ENCODE peak calls at places on chromosomes 13 and 19, in nine cellular contexts. H is Peyer's patch, Q is transverse colon, U is ascending aorta, M is gastrocnemius medialis, V is body of pancreas, O is SK-N-SH, N is kidney, Y is heart right ventricle. C is an unnamed sample. For H3K4me1, the result is how much of the 10 kb centered on the place peaks cover.

GRCh38 chr13:106484755-106485193 is 50.7 kb downstream of the EFNB2 start:
- DNase-seq in O (no peak), Y (no peak), H (no peak), Q (no peak), U (no peak), N (no peak), M (no peak), V (no peak), C (no peak)

GRCh38 chr19:1747285-1748114 is 5.8 kb upstream of the ONECUT3 start:
- DNase-seq in Q (no peak), Y (no peak), V (peak), U (no peak), M (no peak), H (no peak), O (no peak), N (peak), C (no peak)

GRCh38 chr13:30153871-30154426 is 153.4 kb downstream of the KATNAL1 start:
- DNase-seq in Q (no peak), U (no peak), H (peak), V (no peak), M (no peak), O (no peak), N (no peak), Y (no peak), C (no peak)

GRCh38 chr19:35379992-35380391 is 9.1 kb downstream of the GPR42 start:
- DNase-seq in U (no peak), M (no peak), O (no peak), Q (no peak), H (no peak), Y (no peak), N (no peak), V (no peak), C (no peak)

GRCh38 chr13:63636231-63636993 is 2220.8 kb upstream of the PCDH20 start:
- DNase-seq in O (no peak), Q (no peak), Y (no peak), V (peak), M (no peak), U (no peak), H (no peak), N (no peak), C (no peak)

GRCh38 chr19:10517760-10518443 is 655 bp upstream of the S1PR5 start:
- DNase-seq in M (no peak), N (peak), U (no peak), V (peak), H (no peak), Y (peak), O (peak), Q (no peak), C (no peak)

GRCh38 chr13:52454459-52454824 is 836 bp upstream of the CKAP2 start:
- DNase-seq in Y (no peak), Q (peak), V (peak), N (no peak), U (no peak), O (peak), M (no peak), H (no peak), C (peak)

GRCh38 chr19:13637664-13638063 is 126.7 kb upstream of the MRI1 start:
- DNase-seq in U (no peak), H (no peak), N (no peak), Y (no peak), M (no peak), Q (no peak), O (no peak), V (no peak), C (no peak)

GRCh38 chr19:38655148-38655824 is 7.8 kb downstream of the ACTN4 start:
- DNase-seq in Y (no peak), H (no peak), Q (no peak), M (no peak), U (no peak), O (no peak), N (no peak), V (no peak), C (no peak)

GRCh38 chr19:676343-677105 is at the start of gene FSTL3:
- DNase-seq in M (no peak), H (no peak), N (peak), Q (no peak), Y (peak), V (no peak), O (no peak), U (no peak), C (no peak)

GRCh38 chr19:45419396-45419795 is 4.3 kb downstream of the ERCC1 start:
- DNase-seq in O (no peak), V (no peak), M (no peak), Y (no peak), H (no peak), Q (peak), N (no peak), U (no peak), C (no peak)

GRCh38 chr13:112562254-112562653 is 25.7 kb downstream of the TUBGCP3 start:
- DNase-seq in O (no peak), M (no peak), N (no peak), Q (no peak), Y (no peak), H (no peak), U (no peak), V (no peak), C (no peak)
- H3K4me3 ChIP-seq in O (no peak), M (no peak), N (no peak), Q (no peak), Y (no peak), H (no peak), U (no peak), V (no peak), C (no peak)

DNA sequence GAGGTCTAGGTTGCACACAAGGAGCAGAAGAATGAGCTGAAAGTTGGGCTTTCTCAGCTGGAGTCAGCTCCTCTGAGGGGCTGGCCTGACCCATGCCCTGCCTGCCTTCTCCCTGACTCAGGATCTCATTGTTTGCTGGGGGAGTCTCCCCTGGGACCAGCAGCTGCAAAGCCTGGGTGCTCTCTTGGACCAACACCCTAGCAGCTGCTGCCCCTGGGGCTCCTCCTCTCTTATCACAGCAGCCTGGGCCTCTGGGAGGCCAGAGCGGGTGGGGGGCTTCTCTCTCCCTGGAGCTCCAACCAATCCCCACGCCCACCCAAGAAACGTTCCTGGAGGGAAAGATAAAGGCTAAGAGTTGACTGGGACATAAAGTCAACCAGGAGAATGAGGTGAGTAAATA is 1.6 kb upstream of the FCGBP start:
- DNase-seq in O (no peak), V (no peak), H (peak), U (no peak), M (no peak), Q (peak), Y (no peak), N (no peak), C (peak)
- H3K4me1 ChIP-seq in O (under half), V (under half), H (under half), U (under half), M (under half), Q (under half), Y (under half), N (under half), C (under half)

GRCh38 chr19:39845172-39845571 is 1.0 kb downstream of the FBL start:
- DNase-seq in H (no peak), M (no peak), N (no peak), Q (no peak), Y (no peak), U (no peak), V (no peak), O (no peak), C (no peak)

GRCh38 chr19:39845621-39846175 is 481 bp downstream of the FBL start:
- DNase-seq in M (no peak), V (no peak), H (no peak), O (peak), Q (no peak), N (no peak), U (no peak), Y (no peak), C (no peak)

GRCh38 chr19:39842693-39843435 is 3.3 kb downstream of the FBL start:
- DNase-seq in Y (no peak), N (no peak), U (no peak), V (no peak), Q (no peak), M (no peak), O (no peak), H (no peak), C (no peak)

GRCh38 chr19:39846176-39846677 is at the start of gene FBL:
- DNase-seq in O (peak), Q (peak), V (peak), Y (peak), N (peak), U (peak), M (peak), H (peak), C (peak)

DNA sequence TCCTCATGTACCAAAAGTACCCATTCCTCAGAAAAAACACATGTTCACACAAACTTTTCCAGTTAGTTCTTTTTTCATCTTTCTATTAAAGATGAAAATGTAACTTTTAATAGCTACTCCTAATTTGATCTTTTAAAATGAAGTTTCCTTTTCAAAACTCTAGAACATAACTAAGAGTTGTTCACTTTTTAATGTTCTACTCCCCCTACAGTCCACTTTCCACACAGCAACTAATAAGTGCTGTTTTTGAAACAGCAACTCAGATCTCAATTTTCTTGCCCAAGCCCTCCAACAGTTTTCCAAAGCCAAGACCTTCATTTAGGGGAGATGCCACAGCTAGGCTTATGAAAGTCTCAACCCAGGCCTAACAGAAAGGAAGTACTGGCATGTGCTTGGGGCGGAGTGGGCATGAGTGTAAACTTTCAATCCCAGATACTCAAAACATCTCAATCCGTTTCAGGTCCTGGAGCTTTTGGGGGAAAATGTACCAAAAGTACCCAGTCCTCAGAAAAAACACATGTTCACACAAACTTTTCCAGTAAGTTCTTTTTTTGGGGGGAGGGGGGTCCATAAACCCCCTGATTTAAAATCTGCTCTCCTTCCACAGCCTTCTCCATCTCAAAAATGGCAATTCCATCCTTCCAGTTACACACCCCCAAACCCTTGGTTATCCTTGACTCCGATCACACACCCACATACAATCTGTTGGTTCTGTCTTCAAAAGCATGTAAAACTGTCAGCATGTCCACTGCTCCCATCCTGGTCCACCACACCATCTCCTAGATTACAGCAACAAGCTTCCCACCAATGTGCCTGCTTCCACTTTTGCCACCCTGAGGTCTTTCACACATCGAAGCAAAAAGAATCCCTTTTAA is 2.0 kb downstream of the FBL start:
- DNase-seq in Y (no peak), V (no peak), N (no peak), Q (no peak), M (no peak), H (no peak), U (no peak), O (peak), C (peak)
- TF ChIP-seq CTCF in Y (peak), V (peak), N (peak), Q (peak), M (peak), H (peak), U (peak), O (peak), C (no peak)

DNA sequence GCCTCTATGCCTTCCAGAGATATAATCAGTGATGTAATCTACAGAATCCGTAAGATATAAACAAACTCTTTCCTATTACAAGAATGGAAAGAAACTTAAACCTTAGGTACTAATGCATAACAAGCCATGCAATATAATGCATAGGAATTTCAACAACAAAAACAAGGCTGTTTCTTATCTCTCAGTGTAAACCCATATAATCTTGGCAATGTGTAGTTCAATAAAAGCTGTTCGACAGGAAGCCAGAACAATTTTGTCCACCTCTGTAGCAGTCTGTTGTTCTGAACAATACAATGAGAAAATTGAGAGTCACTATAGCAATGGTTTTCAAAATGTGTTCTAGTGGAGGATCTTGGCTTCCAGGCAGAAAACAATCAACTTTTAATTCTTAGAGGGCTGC is 111.5 kb upstream of the FREM2 start:
- DNase-seq in N (no peak), Y (no peak), O (no peak), H (no peak), M (no peak), Q (no peak), V (no peak), U (no peak), C (no peak)
- H3K4me3 ChIP-seq in N (no peak), Y (no peak), O (no peak), H (no peak), M (no peak), Q (no peak), V (no peak), U (no peak), C (no peak)

GRCh38 chr19:55089279-55089944 is 13.7 kb downstream of the EPS8L1 start:
- DNase-seq in O (no peak), H (no peak), U (no peak), Y (no peak), Q (no peak), V (no peak), N (peak), M (no peak), C (no peak)
- H3K4me1 ChIP-seq in O (under half), H (under half), U (under half), Y (under half), Q (under half), V (under half), N (under half), M (under half), C (under half)

GRCh38 chr13:46614582-46614981 is 61.6 kb downstream of the LRCH1 start:
- DNase-seq in O (no peak), Y (no peak), M (no peak), N (no peak), U (no peak), Q (no peak), H (no peak), V (no peak), C (no peak)
- TF ChIP-seq CTCF in O (peak), Y (no peak), M (no peak), N (no peak), U (no peak), Q (no peak), H (no peak), V (no peak), C (no peak)